ENCODE peak calls at places on chromosomes 12 and 14, in nine cellular contexts. One of them, this sample, is unnamed.

GRCh38 chr14:39376671-39377403 is 55.4 kb downstream of the FBXO33 start:
- DNase-seq in spleen: no peak
- DNase-seq in sigmoid colon: no peak
- DNase-seq in endothelial cell of umbilical vein: peak; percentile 77
- DNase-seq in HepG2: peak; percentile 48
- DNase-seq in GM12878: no peak
- DNase-seq in GM23338: peak; percentile 9
- DNase-seq in esophagus muscularis mucosa: no peak
- DNase-seq in SK-N-SH: no peak
- DNase-seq in this sample: no peak

GRCh38 chr14:56814468-56815074 is 4.3 kb upstream of the OTX2 start:
- DNase-seq in spleen: no peak
- DNase-seq in sigmoid colon: no peak
- DNase-seq in endothelial cell of umbilical vein: no peak
- DNase-seq in HepG2: no peak
- DNase-seq in GM12878: no peak
- DNase-seq in GM23338: peak; percentile 45
- DNase-seq in esophagus muscularis mucosa: no peak
- DNase-seq in SK-N-SH: no peak
- DNase-seq in this sample: no peak

GRCh38 chr12:113054948-113055486 is 1.5 kb upstream of the DTX1 start:
- DNase-seq in spleen: no peak
- DNase-seq in sigmoid colon: no peak
- DNase-seq in endothelial cell of umbilical vein: no peak
- DNase-seq in HepG2: no peak
- DNase-seq in GM12878: no peak
- DNase-seq in GM23338: no peak
- DNase-seq in esophagus muscularis mucosa: no peak
- DNase-seq in SK-N-SH: no peak
- DNase-seq in this sample: no peak

GRCh38 chr12:84502907-84503787 is 409.5 kb downstream of the SLC6A15 start:
- DNase-seq in spleen: no peak
- DNase-seq in sigmoid colon: no peak
- DNase-seq in endothelial cell of umbilical vein: peak; percentile 45
- DNase-seq in HepG2: peak; percentile 16
- DNase-seq in GM12878: no peak
- DNase-seq in GM23338: peak; percentile 87
- DNase-seq in esophagus muscularis mucosa: no peak
- DNase-seq in SK-N-SH: no peak
- DNase-seq in this sample: no peak

GRCh38 chr14:64604854-64605253 is 55.1 kb downstream of the PPP1R36 start:
- DNase-seq in spleen: no peak
- DNase-seq in sigmoid colon: no peak
- DNase-seq in endothelial cell of umbilical vein: no peak
- DNase-seq in HepG2: no peak
- DNase-seq in GM12878: no peak
- DNase-seq in GM23338: no peak
- DNase-seq in esophagus muscularis mucosa: no peak
- DNase-seq in SK-N-SH: no peak
- DNase-seq in this sample: no peak

GRCh38 chr12:30447061-30447750 is 248.5 kb downstream of the IPO8 start:
- DNase-seq in spleen: no peak
- DNase-seq in sigmoid colon: no peak
- DNase-seq in endothelial cell of umbilical vein: no peak
- DNase-seq in HepG2: no peak
- DNase-seq in GM12878: no peak
- DNase-seq in GM23338: no peak
- DNase-seq in esophagus muscularis mucosa: no peak
- DNase-seq in SK-N-SH: no peak
- DNase-seq in this sample: no peak

GRCh38 chr12:87782838-87783237 is 246.4 kb downstream of the C12orf50 start:
- DNase-seq in spleen: no peak
- DNase-seq in sigmoid colon: no peak
- DNase-seq in endothelial cell of umbilical vein: no peak
- DNase-seq in HepG2: no peak
- DNase-seq in GM12878: no peak
- DNase-seq in GM23338: no peak
- DNase-seq in esophagus muscularis mucosa: no peak
- DNase-seq in SK-N-SH: no peak
- DNase-seq in this sample: no peak

GRCh38 chr12:62268956-62269355 is 8.8 kb downstream of the USP15 start:
- DNase-seq in spleen: no peak
- DNase-seq in sigmoid colon: no peak
- DNase-seq in endothelial cell of umbilical vein: peak; percentile 39
- DNase-seq in HepG2: no peak
- DNase-seq in GM12878: no peak
- DNase-seq in GM23338: no peak
- DNase-seq in esophagus muscularis mucosa: no peak
- DNase-seq in SK-N-SH: no peak
- DNase-seq in this sample: no peak

DNA sequence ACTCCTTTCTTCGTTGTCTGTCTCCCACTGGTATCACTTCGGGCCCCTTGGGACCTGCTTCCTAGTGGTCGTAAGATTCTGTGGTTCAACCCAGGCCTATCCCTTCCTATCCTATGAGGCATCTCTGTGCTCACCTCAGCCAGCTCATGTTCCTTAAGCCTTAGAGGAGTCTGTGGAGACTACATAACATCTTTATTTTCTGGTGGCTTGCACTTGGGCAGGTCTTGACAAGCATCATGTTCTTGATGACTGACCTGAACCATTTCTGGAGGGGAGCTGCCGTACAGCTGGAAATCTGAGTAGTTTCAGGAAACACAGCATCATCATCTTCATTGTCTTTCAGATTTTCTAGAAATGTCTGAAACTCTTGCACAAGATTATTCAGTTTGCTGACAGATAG is 69.3 kb downstream of the PPFIBP1 start:
- DNase-seq in spleen: no peak
- DNase-seq in sigmoid colon: no peak
- DNase-seq in endothelial cell of umbilical vein: no peak
- DNase-seq in HepG2: no peak
- DNase-seq in GM12878: no peak
- DNase-seq in GM23338: no peak
- DNase-seq in esophagus muscularis mucosa: no peak
- DNase-seq in SK-N-SH: no peak
- DNase-seq in this sample: no peak
- TF ChIP-seq POLR2AphosphoS5 in spleen: no peak
- TF ChIP-seq POLR2AphosphoS5 in sigmoid colon: no peak
- TF ChIP-seq POLR2AphosphoS5 in endothelial cell of umbilical vein: no peak
- TF ChIP-seq POLR2AphosphoS5 in HepG2: no peak
- TF ChIP-seq POLR2AphosphoS5 in GM12878: no peak
- TF ChIP-seq POLR2AphosphoS5 in GM23338: no peak
- TF ChIP-seq POLR2AphosphoS5 in esophagus muscularis mucosa: no peak
- TF ChIP-seq POLR2AphosphoS5 in SK-N-SH: no peak
- TF ChIP-seq POLR2AphosphoS5 in this sample: no peak

GRCh38 chr12:130458341-130458740 is 120.7 kb downstream of the PIWIL1 start:
- DNase-seq in spleen: no peak
- DNase-seq in sigmoid colon: no peak
- DNase-seq in endothelial cell of umbilical vein: no peak
- DNase-seq in HepG2: no peak
- DNase-seq in GM12878: no peak
- DNase-seq in GM23338: no peak
- DNase-seq in esophagus muscularis mucosa: no peak
- DNase-seq in SK-N-SH: no peak
- DNase-seq in this sample: no peak

GRCh38 chr12:130460611-130461478 is 123.2 kb downstream of the PIWIL1 start:
- DNase-seq in spleen: no peak
- DNase-seq in sigmoid colon: no peak
- DNase-seq in endothelial cell of umbilical vein: no peak
- DNase-seq in HepG2: no peak
- DNase-seq in GM12878: no peak
- DNase-seq in GM23338: no peak
- DNase-seq in esophagus muscularis mucosa: no peak
- DNase-seq in SK-N-SH: peak; percentile 53
- DNase-seq in this sample: no peak

GRCh38 chr12:130461868-130462557 is 124.3 kb downstream of the PIWIL1 start:
- DNase-seq in spleen: no peak
- DNase-seq in sigmoid colon: no peak
- DNase-seq in endothelial cell of umbilical vein: no peak
- DNase-seq in HepG2: no peak
- DNase-seq in GM12878: no peak
- DNase-seq in GM23338: no peak
- DNase-seq in esophagus muscularis mucosa: no peak
- DNase-seq in SK-N-SH: no peak
- DNase-seq in this sample: no peak

GRCh38 chr12:130462558-130462924 is 124.9 kb downstream of the PIWIL1 start:
- DNase-seq in spleen: no peak
- DNase-seq in sigmoid colon: no peak
- DNase-seq in endothelial cell of umbilical vein: no peak
- DNase-seq in HepG2: no peak
- DNase-seq in GM12878: no peak
- DNase-seq in GM23338: no peak
- DNase-seq in esophagus muscularis mucosa: no peak
- DNase-seq in SK-N-SH: no peak
- DNase-seq in this sample: no peak

DNA sequence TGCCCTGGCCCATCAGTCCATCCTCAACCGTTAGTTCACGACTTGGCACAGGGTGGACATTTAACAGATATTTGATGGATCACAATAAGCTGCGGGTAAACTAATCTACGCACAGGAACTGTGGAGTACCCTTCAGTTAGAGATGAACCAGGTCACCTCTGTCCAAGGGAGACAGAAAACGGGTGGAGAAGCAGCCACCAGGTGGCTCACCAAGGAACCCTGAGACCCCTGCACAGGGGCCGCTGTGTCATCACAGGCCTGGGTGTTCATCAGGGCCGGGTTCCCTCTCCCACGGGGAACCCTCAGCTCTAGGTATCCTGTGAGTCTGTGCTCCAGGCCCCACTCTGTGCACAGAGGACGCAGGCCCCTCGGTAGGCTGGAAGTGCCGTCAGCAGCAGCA is 122.2 kb downstream of the PIWIL1 start:
- DNase-seq in spleen: no peak
- DNase-seq in sigmoid colon: no peak
- DNase-seq in endothelial cell of umbilical vein: no peak
- DNase-seq in HepG2: no peak
- DNase-seq in GM12878: no peak
- DNase-seq in GM23338: no peak
- DNase-seq in esophagus muscularis mucosa: no peak
- DNase-seq in SK-N-SH: peak; percentile 50
- DNase-seq in this sample: no peak
- TF ChIP-seq CTCF in spleen: no peak
- TF ChIP-seq CTCF in sigmoid colon: no peak
- TF ChIP-seq CTCF in endothelial cell of umbilical vein: no peak
- TF ChIP-seq CTCF in HepG2: peak; percentile 12
- TF ChIP-seq CTCF in GM12878: no peak
- TF ChIP-seq CTCF in GM23338: peak; percentile 37
- TF ChIP-seq CTCF in esophagus muscularis mucosa: no peak
- TF ChIP-seq CTCF in SK-N-SH: no peak
- TF ChIP-seq CTCF in this sample: no peak

GRCh38 chr12:110022980-110023633 is 23.9 kb downstream of the ANKRD13A start:
- DNase-seq in spleen: no peak
- DNase-seq in sigmoid colon: no peak
- DNase-seq in endothelial cell of umbilical vein: no peak
- DNase-seq in HepG2: no peak
- DNase-seq in GM12878: no peak
- DNase-seq in GM23338: peak; percentile 21
- DNase-seq in esophagus muscularis mucosa: no peak
- DNase-seq in SK-N-SH: no peak
- DNase-seq in this sample: no peak

GRCh38 chr12:110029290-110029689 is 19.0 kb downstream of the C12orf76 start:
- DNase-seq in spleen: no peak
- DNase-seq in sigmoid colon: no peak
- DNase-seq in endothelial cell of umbilical vein: no peak
- DNase-seq in HepG2: no peak
- DNase-seq in GM12878: no peak
- DNase-seq in GM23338: no peak
- DNase-seq in esophagus muscularis mucosa: no peak
- DNase-seq in SK-N-SH: no peak
- DNase-seq in this sample: no peak

GRCh38 chr12:110023634-110024023 is 24.4 kb downstream of the ANKRD13A start:
- DNase-seq in spleen: no peak
- DNase-seq in sigmoid colon: no peak
- DNase-seq in endothelial cell of umbilical vein: no peak
- DNase-seq in HepG2: no peak
- DNase-seq in GM12878: no peak
- DNase-seq in GM23338: no peak
- DNase-seq in esophagus muscularis mucosa: no peak
- DNase-seq in SK-N-SH: peak; percentile 24
- DNase-seq in this sample: no peak

DNA sequence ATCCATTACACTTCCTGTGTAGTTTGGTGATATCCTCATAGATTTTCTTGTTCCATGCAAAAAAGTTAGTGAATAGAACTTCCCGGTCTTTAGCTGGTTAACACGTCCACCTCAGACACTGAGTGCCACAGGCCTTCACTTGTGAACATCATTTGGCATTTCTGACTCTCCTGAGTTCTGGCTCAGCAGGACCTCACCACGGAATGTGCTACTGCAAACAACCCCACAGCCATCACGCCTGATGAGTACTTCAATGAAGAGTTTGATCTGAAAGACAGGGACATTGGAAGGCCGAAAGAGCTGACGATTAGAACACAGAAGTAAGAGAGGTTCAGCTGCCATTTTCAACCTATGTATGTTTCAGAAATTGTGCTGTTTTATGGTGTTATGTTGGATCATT is 20.0 kb downstream of the C12orf76 start:
- DNase-seq in spleen: no peak
- DNase-seq in sigmoid colon: no peak
- DNase-seq in endothelial cell of umbilical vein: no peak
- DNase-seq in HepG2: no peak
- DNase-seq in GM12878: no peak
- DNase-seq in GM23338: peak; percentile 22
- DNase-seq in esophagus muscularis mucosa: no peak
- DNase-seq in SK-N-SH: no peak
- DNase-seq in this sample: no peak
- H3K4me1 ChIP-seq in spleen: peaks cover 17% of the 10 kb centered on the region
- H3K4me1 ChIP-seq in sigmoid colon: peaks cover 5% of the 10 kb centered on the region
- H3K4me1 ChIP-seq in endothelial cell of umbilical vein: peaks cover 28% of the 10 kb centered on the region
- H3K4me1 ChIP-seq in HepG2: peaks cover 15% of the 10 kb centered on the region
- H3K4me1 ChIP-seq in GM12878: no peaks in the 10 kb centered on the region
- H3K4me1 ChIP-seq in GM23338: peaks cover 7% of the 10 kb centered on the region
- H3K4me1 ChIP-seq in esophagus muscularis mucosa: peaks cover 20% of the 10 kb centered on the region
- H3K4me1 ChIP-seq in SK-N-SH: peaks cover 8% of the 10 kb centered on the region
- H3K4me1 ChIP-seq in this sample: peaks cover 8% of the 10 kb centered on the region

GRCh38 chr14:100042328-100042727 is 22.9 kb upstream of the EVL start:
- DNase-seq in spleen: no peak
- DNase-seq in sigmoid colon: no peak
- DNase-seq in endothelial cell of umbilical vein: no peak
- DNase-seq in HepG2: no peak
- DNase-seq in GM12878: no peak
- DNase-seq in GM23338: no peak
- DNase-seq in esophagus muscularis mucosa: no peak
- DNase-seq in SK-N-SH: no peak
- DNase-seq in this sample: no peak

GRCh38 chr14:100037351-100037750 is 27.9 kb upstream of the EVL start:
- DNase-seq in spleen: no peak
- DNase-seq in sigmoid colon: no peak
- DNase-seq in endothelial cell of umbilical vein: no peak
- DNase-seq in HepG2: no peak
- DNase-seq in GM12878: no peak
- DNase-seq in GM23338: no peak
- DNase-seq in esophagus muscularis mucosa: no peak
- DNase-seq in SK-N-SH: no peak
- DNase-seq in this sample: no peak

GRCh38 chr14:100038065-100038464 is 27.2 kb upstream of the EVL start:
- DNase-seq in spleen: no peak
- DNase-seq in sigmoid colon: no peak
- DNase-seq in endothelial cell of umbilical vein: no peak
- DNase-seq in HepG2: no peak
- DNase-seq in GM12878: no peak
- DNase-seq in GM23338: no peak
- DNase-seq in esophagus muscularis mucosa: no peak
- DNase-seq in SK-N-SH: no peak
- DNase-seq in this sample: no peak

GRCh38 chr14:100041274-100041673 is 23.9 kb upstream of the EVL start:
- DNase-seq in spleen: no peak
- DNase-seq in sigmoid colon: no peak
- DNase-seq in endothelial cell of umbilical vein: no peak
- DNase-seq in HepG2: no peak
- DNase-seq in GM12878: no peak
- DNase-seq in GM23338: no peak
- DNase-seq in esophagus muscularis mucosa: no peak
- DNase-seq in SK-N-SH: no peak
- DNase-seq in this sample: no peak

GRCh38 chr14:100039903-100040302 is 25.3 kb upstream of the EVL start:
- DNase-seq in spleen: no peak
- DNase-seq in sigmoid colon: no peak
- DNase-seq in endothelial cell of umbilical vein: no peak
- DNase-seq in HepG2: no peak
- DNase-seq in GM12878: no peak
- DNase-seq in GM23338: no peak
- DNase-seq in esophagus muscularis mucosa: no peak
- DNase-seq in SK-N-SH: no peak
- DNase-seq in this sample: no peak
- TF ChIP-seq POLR2AphosphoS5 in spleen: no peak
- TF ChIP-seq POLR2AphosphoS5 in sigmoid colon: no peak
- TF ChIP-seq POLR2AphosphoS5 in endothelial cell of umbilical vein: no peak
- TF ChIP-seq POLR2AphosphoS5 in HepG2: no peak
- TF ChIP-seq POLR2AphosphoS5 in GM12878: no peak
- TF ChIP-seq POLR2AphosphoS5 in GM23338: no peak
- TF ChIP-seq POLR2AphosphoS5 in esophagus muscularis mucosa: no peak
- TF ChIP-seq POLR2AphosphoS5 in SK-N-SH: no peak
- TF ChIP-seq POLR2AphosphoS5 in this sample: no peak

This sample was measured in vagina.